ENCODE peak calls at places on chromosomes 5 and 9, in four cellular contexts. One of them, this sample, is unnamed.

GRCh38 chr9:129355641-129356040 is 177.6 kb upstream of the IER5L start:
- DNase-seq in GM12878: no peak
- DNase-seq in HepG2: no peak
- DNase-seq in SK-N-SH: no peak
- DNase-seq in this sample: no peak

GRCh38 chr9:130982636-130983282 is 26.2 kb upstream of the LAMC3 start:
- DNase-seq in GM12878: no peak
- DNase-seq in HepG2: no peak
- DNase-seq in SK-N-SH: no peak
- DNase-seq in this sample: no peak

GRCh38 chr5:132829742-132830435 is 558 bp downstream of the SHROOM1 start:
- DNase-seq in SK-N-SH: peak; percentile 97
- DNase-seq in HepG2: peak; percentile 56
- DNase-seq in GM12878: no peak
- DNase-seq in this sample: peak; percentile 87

GRCh38 chr5:151155149-151155776 is 2.3 kb downstream of the ANXA6 start:
- DNase-seq in GM12878: peak; percentile 35
- DNase-seq in HepG2: no peak
- DNase-seq in SK-N-SH: no peak
- DNase-seq in this sample: no peak

GRCh38 chr5:74200560-74200959 is 440.0 kb downstream of the ENC1 start:
- DNase-seq in SK-N-SH: no peak
- DNase-seq in GM12878: no peak
- DNase-seq in HepG2: no peak
- DNase-seq in this sample: no peak

GRCh38 chr5:56588636-56589485 is 226.5 kb upstream of the MAP3K1 start:
- DNase-seq in SK-N-SH: no peak
- DNase-seq in GM12878: peak; percentile 78
- DNase-seq in HepG2: no peak
- DNase-seq in this sample: no peak

GRCh38 chr5:139985290-139985689 is 57.8 kb downstream of the NRG2 start:
- DNase-seq in HepG2: no peak
- DNase-seq in GM12878: no peak
- DNase-seq in SK-N-SH: no peak
- DNase-seq in this sample: no peak

GRCh38 chr9:112861155-112861554 is 29.5 kb downstream of the SLC46A2 start:
- DNase-seq in SK-N-SH: no peak
- DNase-seq in GM12878: no peak
- DNase-seq in HepG2: peak; percentile 14
- DNase-seq in this sample: no peak

GRCh38 chr9:81819859-81820546 is 108.2 kb upstream of the SPATA31D4 start:
- DNase-seq in SK-N-SH: no peak
- DNase-seq in GM12878: no peak
- DNase-seq in HepG2: no peak
- DNase-seq in this sample: no peak

GRCh38 chr9:136095028-136095494 is at the start of gene NACC2:
- DNase-seq in HepG2: no peak
- DNase-seq in SK-N-SH: peak; percentile 85
- DNase-seq in GM12878: no peak
- DNase-seq in this sample: peak; percentile 67

GRCh38 chr9:105333076-105333475 is 88.6 kb downstream of the SLC44A1 start:
- DNase-seq in SK-N-SH: no peak
- DNase-seq in HepG2: no peak
- DNase-seq in GM12878: no peak
- DNase-seq in this sample: no peak

GRCh38 chr5:63878788-63879187 is 83.5 kb downstream of the HTR1A start:
- DNase-seq in HepG2: no peak
- DNase-seq in GM12878: no peak
- DNase-seq in SK-N-SH: no peak
- DNase-seq in this sample: no peak

GRCh38 chr5:23776684-23777083 is 269.3 kb downstream of the PRDM9 start:
- DNase-seq in GM12878: no peak
- DNase-seq in HepG2: no peak
- DNase-seq in SK-N-SH: no peak
- DNase-seq in this sample: no peak

GRCh38 chr5:148805323-148806290 is 20.8 kb upstream of the ADRB2 start:
- DNase-seq in GM12878: peak; percentile 79
- DNase-seq in HepG2: no peak
- DNase-seq in SK-N-SH: peak; percentile 36
- DNase-seq in this sample: no peak

GRCh38 chr5:29079771-29080170 is 2041.4 kb upstream of the CDH9 start:
- DNase-seq in HepG2: no peak
- DNase-seq in GM12878: no peak
- DNase-seq in SK-N-SH: peak; percentile 5
- DNase-seq in this sample: peak; percentile 7

GRCh38 chr5:147892696-147893296 is 13.5 kb downstream of the C5orf46 start:
- DNase-seq in HepG2: no peak
- DNase-seq in GM12878: no peak
- DNase-seq in SK-N-SH: no peak
- DNase-seq in this sample: no peak

GRCh38 chr5:139636975-139637408 is 11.2 kb upstream of the CXXC5 start:
- DNase-seq in SK-N-SH: no peak
- DNase-seq in GM12878: peak; percentile 80
- DNase-seq in HepG2: no peak
- DNase-seq in this sample: no peak

GRCh38 chr5:60918466-60918865 is 26.4 kb downstream of the ERCC8 start:
- DNase-seq in GM12878: no peak
- DNase-seq in SK-N-SH: no peak
- DNase-seq in HepG2: no peak
- DNase-seq in this sample: no peak

GRCh38 chr9:114313186-114313585 is 9.7 kb upstream of the ORM1 start:
- DNase-seq in HepG2: no peak
- DNase-seq in SK-N-SH: no peak
- DNase-seq in GM12878: no peak
- DNase-seq in this sample: no peak

GRCh38 chr5:93385665-93386064 is 195.4 kb downstream of the NR2F1-AS1 start:
- DNase-seq in GM12878: no peak
- DNase-seq in SK-N-SH: no peak
- DNase-seq in HepG2: no peak
- DNase-seq in this sample: no peak

GRCh38 chr5:121053055-121053985 is 589.2 kb downstream of the PRR16 start:
- DNase-seq in SK-N-SH: peak; percentile 46
- DNase-seq in GM12878: no peak
- DNase-seq in HepG2: no peak
- DNase-seq in this sample: no peak

GRCh38 chr9:113872485-113873143 is 3.5 kb upstream of the ZNF618 start:
- DNase-seq in GM12878: no peak
- DNase-seq in HepG2: no peak
- DNase-seq in SK-N-SH: no peak
- DNase-seq in this sample: no peak

GRCh38 chr5:76544268-76544926 is 78.8 kb downstream of the F2RL2 start:
- DNase-seq in GM12878: peak; percentile 25
- DNase-seq in HepG2: peak; percentile 70
- DNase-seq in SK-N-SH: peak; percentile 69
- DNase-seq in this sample: peak; percentile 54

GRCh38 chr9:110115868-110116542 is 92.0 kb downstream of the C9orf152 start:
- DNase-seq in SK-N-SH: no peak
- DNase-seq in HepG2: peak; percentile 92
- DNase-seq in GM12878: no peak
- DNase-seq in this sample: no peak

GRCh38 chr5:53479656-53480473 is 564 bp upstream of the FST start:
- DNase-seq in HepG2: peak; percentile 73
- DNase-seq in GM12878: no peak
- DNase-seq in SK-N-SH: peak; percentile 55
- DNase-seq in this sample: peak; percentile 33

GRCh38 chr9:128411373-128412119 is 9.1 kb upstream of the CERCAM start:
- DNase-seq in SK-N-SH: no peak
- DNase-seq in GM12878: no peak
- DNase-seq in HepG2: no peak
- DNase-seq in this sample: no peak

GRCh38 chr5:162434311-162434710 is 366.7 kb downstream of the GABRG2 start:
- DNase-seq in GM12878: no peak
- DNase-seq in SK-N-SH: no peak
- DNase-seq in HepG2: no peak
- DNase-seq in this sample: no peak

GRCh38 chr5:156200938-156201792 is 125.8 kb upstream of the SGCD start:
- DNase-seq in GM12878: no peak
- DNase-seq in SK-N-SH: no peak
- DNase-seq in HepG2: no peak
- DNase-seq in this sample: no peak

GRCh38 chr5:75756991-75757390 is 39.8 kb upstream of the POC5 start:
- DNase-seq in HepG2: no peak
- DNase-seq in GM12878: no peak
- DNase-seq in SK-N-SH: no peak
- DNase-seq in this sample: no peak

GRCh38 chr9:33273266-33273971 is 8.6 kb downstream of the CHMP5 start:
- DNase-seq in GM12878: no peak
- DNase-seq in SK-N-SH: no peak
- DNase-seq in HepG2: no peak
- DNase-seq in this sample: no peak

GRCh38 chr9:135885100-135885853 is 22.1 kb downstream of the CAMSAP1 start:
- DNase-seq in HepG2: no peak
- DNase-seq in SK-N-SH: peak; percentile 65
- DNase-seq in GM12878: no peak
- DNase-seq in this sample: no peak

GRCh38 chr9:15142903-15143534 is 164.0 kb downstream of the TTC39B start:
- DNase-seq in SK-N-SH: peak; percentile 71
- DNase-seq in GM12878: no peak
- DNase-seq in HepG2: peak; percentile 50
- DNase-seq in this sample: peak; percentile 47

GRCh38 chr5:165134146-165134545 is 1628.7 kb downstream of the MAT2B start:
- DNase-seq in GM12878: no peak
- DNase-seq in SK-N-SH: no peak
- DNase-seq in HepG2: no peak
- DNase-seq in this sample: no peak

GRCh38 chr9:92100237-92100911 is 14.8 kb downstream of the SPTLC1 start:
- DNase-seq in HepG2: no peak
- DNase-seq in SK-N-SH: no peak
- DNase-seq in GM12878: no peak
- DNase-seq in this sample: no peak

GRCh38 chr5:76292923-76293322 is 110.2 kb upstream of the IQGAP2 start:
- DNase-seq in GM12878: no peak
- DNase-seq in HepG2: no peak
- DNase-seq in SK-N-SH: no peak
- DNase-seq in this sample: no peak

DNA sequence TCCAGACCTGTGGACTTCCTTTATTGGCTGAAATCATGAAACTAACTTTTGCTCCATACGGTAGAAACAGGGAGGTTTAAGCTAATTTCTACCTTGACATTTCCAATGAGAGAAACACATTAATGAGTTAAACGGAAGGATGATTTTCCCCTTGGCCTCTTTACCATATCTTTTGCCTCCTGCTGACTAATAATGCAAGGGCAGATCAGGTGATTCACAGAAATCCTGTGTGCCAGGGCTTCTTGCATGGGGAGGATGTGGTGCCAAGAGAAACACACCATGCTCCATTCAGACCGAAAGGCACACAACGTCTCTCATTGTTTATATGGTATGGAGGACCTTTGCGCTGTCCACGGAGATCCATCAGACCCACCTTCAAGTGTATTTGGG is 17.4 kb upstream of the PRLR start:
- DNase-seq in SK-N-SH: no peak
- DNase-seq in GM12878: no peak
- DNase-seq in HepG2: no peak
- DNase-seq in this sample: no peak
- TF ChIP-seq FOXM1 in SK-N-SH: no peak
- TF ChIP-seq FOXM1 in GM12878: no peak
- TF ChIP-seq FOXM1 in HepG2: no peak
- TF ChIP-seq FOXM1 in this sample: no peak

GRCh38 chr5:68251804-68252648 is 36.5 kb downstream of the PIK3R1 start:
- DNase-seq in GM12878: no peak
- DNase-seq in HepG2: no peak
- DNase-seq in SK-N-SH: peak; percentile 64
- DNase-seq in this sample: no peak
- TF ChIP-seq FOXM1 in GM12878: no peak
- TF ChIP-seq FOXM1 in HepG2: no peak
- TF ChIP-seq FOXM1 in SK-N-SH: no peak
- TF ChIP-seq FOXM1 in this sample: no peak

GRCh38 chr9:21331676-21332402 is 3.4 kb downstream of the KLHL9 start:
- DNase-seq in HepG2: no peak
- DNase-seq in GM12878: no peak
- DNase-seq in SK-N-SH: peak; percentile 14
- DNase-seq in this sample: no peak

GRCh38 chr9:21324040-21324439 is 11.2 kb downstream of the KLHL9 start:
- DNase-seq in GM12878: no peak
- DNase-seq in SK-N-SH: no peak
- DNase-seq in HepG2: no peak
- DNase-seq in this sample: no peak

GRCh38 chr9:21323091-21323490 is 12.1 kb downstream of the KLHL9 start:
- DNase-seq in GM12878: no peak
- DNase-seq in HepG2: no peak
- DNase-seq in SK-N-SH: no peak
- DNase-seq in this sample: no peak

DNA sequence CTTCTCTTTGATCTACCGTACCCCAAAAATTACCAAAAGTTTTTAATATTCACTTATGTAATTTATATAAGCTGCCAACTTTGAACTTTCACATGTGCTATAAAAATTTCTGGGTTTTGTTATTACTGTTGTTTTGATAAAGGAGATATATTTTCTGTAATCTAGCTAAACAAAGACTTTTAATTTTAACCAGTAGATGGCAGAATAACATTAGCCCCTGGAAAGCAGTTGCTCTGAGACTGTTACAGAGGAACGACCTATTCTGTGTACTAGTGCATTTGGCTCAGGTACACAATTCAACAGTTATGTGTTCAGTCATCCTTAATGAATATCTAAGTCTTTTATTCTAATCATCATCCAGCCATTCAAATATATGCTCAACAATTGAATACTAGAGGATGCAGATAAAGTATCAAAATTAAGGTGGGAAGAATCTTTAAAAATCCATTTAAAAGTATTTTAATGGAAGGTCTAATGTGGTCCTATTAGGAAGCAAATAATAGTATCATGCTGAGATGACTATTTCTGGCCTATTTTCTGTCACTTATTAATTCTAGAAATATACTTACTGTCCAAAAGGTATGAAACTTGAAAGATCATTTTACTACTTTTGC is 8.6 kb downstream of the KLHL9 start:
- DNase-seq in SK-N-SH: peak; percentile 45
- DNase-seq in HepG2: peak; percentile 39
- DNase-seq in GM12878: peak; percentile 32
- DNase-seq in this sample: peak; percentile 55
- TF ChIP-seq FOXM1 in SK-N-SH: no peak
- TF ChIP-seq FOXM1 in HepG2: no peak
- TF ChIP-seq FOXM1 in GM12878: no peak
- TF ChIP-seq FOXM1 in this sample: no peak

GRCh38 chr5:6570530-6570929 is 62.3 kb downstream of the NSUN2 start:
- DNase-seq in SK-N-SH: no peak
- DNase-seq in GM12878: no peak
- DNase-seq in HepG2: no peak
- DNase-seq in this sample: no peak

GRCh38 chr5:6572825-6573380 is 59.9 kb downstream of the NSUN2 start:
- DNase-seq in HepG2: no peak
- DNase-seq in GM12878: no peak
- DNase-seq in SK-N-SH: no peak
- DNase-seq in this sample: no peak

GRCh38 chr5:6574111-6574510 is 58.7 kb downstream of the NSUN2 start:
- DNase-seq in GM12878: no peak
- DNase-seq in SK-N-SH: no peak
- DNase-seq in HepG2: no peak
- DNase-seq in this sample: no peak

GRCh38 chr5:6573651-6574101 is 59.2 kb downstream of the NSUN2 start:
- DNase-seq in SK-N-SH: peak; percentile 54
- DNase-seq in GM12878: no peak
- DNase-seq in HepG2: no peak
- DNase-seq in this sample: no peak

GRCh38 chr5:6572086-6572824 is 60.6 kb downstream of the NSUN2 start:
- DNase-seq in HepG2: no peak
- DNase-seq in SK-N-SH: no peak
- DNase-seq in GM12878: no peak
- DNase-seq in this sample: no peak
- TF ChIP-seq FOXM1 in HepG2: no peak
- TF ChIP-seq FOXM1 in SK-N-SH: no peak
- TF ChIP-seq FOXM1 in GM12878: no peak
- TF ChIP-seq FOXM1 in this sample: no peak